ENCODE peak calls at places on chromosome 11, in nine cellular contexts. V is IMR-90, D is HFF-Myc, G is thoracic aorta, X is ascending aorta, P is cardiac muscle cell, F is brain microvascular endothelial cell, E is heart left ventricle, U is PC-9. Q is an unnamed sample.

GRCh38 chr11:1140642-1141490 is 16.9 kb upstream of the MUC5AC start:
- DNase-seq in P (no peak), U (no peak), F (no peak), E (no peak), X (no peak), D (no peak), G (no peak), V (no peak), Q (no peak)

GRCh38 chr11:35257287-35257686 is 118.3 kb downstream of the CD44 start:
- DNase-seq in E (no peak), V (no peak), U (no peak), F (no peak), X (no peak), G (no peak), P (no peak), D (no peak), Q (no peak)

GRCh38 chr11:13143486-13144297 is 133.9 kb upstream of the BMAL1 start:
- DNase-seq in V (no peak), F (no peak), X (no peak), G (no peak), U (peak), P (no peak), D (no peak), E (no peak), Q (no peak)

GRCh38 chr11:69560141-69560790 is 78.8 kb downstream of the LINC01488 start:
- DNase-seq in V (no peak), E (no peak), X (no peak), P (no peak), U (no peak), G (no peak), D (no peak), F (no peak), Q (no peak)

GRCh38 chr11:68970921-68971636 is 9.7 kb downstream of the MRGPRD start:
- DNase-seq in E (no peak), G (no peak), F (no peak), D (no peak), U (no peak), P (no peak), V (no peak), X (no peak), Q (no peak)

GRCh38 chr11:34439521-34440258 is 956 bp downstream of the CAT start:
- DNase-seq in X (no peak), V (no peak), E (no peak), F (no peak), P (no peak), G (no peak), U (peak), D (no peak), Q (no peak)

GRCh38 chr11:78720281-78720989 is 145.8 kb upstream of the NARS2 start:
- DNase-seq in G (no peak), F (no peak), D (no peak), V (no peak), X (no peak), P (no peak), E (no peak), U (no peak), Q (no peak)

GRCh38 chr11:69909561-69910518 is 90.6 kb upstream of the FGF3 start:
- DNase-seq in D (no peak), V (no peak), F (no peak), P (no peak), G (no peak), X (no peak), E (no peak), U (no peak), Q (peak)

GRCh38 chr11:33735426-33736147 is 636 bp downstream of the CD59 start:
- DNase-seq in D (no peak), G (no peak), P (peak), X (no peak), U (no peak), F (no peak), V (no peak), E (peak), Q (no peak)

GRCh38 chr11:33375236-33375635 is 118.1 kb downstream of the HIPK3 start:
- DNase-seq in D (no peak), V (no peak), X (no peak), F (no peak), U (peak), G (no peak), P (no peak), E (no peak), Q (no peak)

GRCh38 chr11:126165366-126166156 is 45.9 kb downstream of the RPUSD4 start:
- DNase-seq in F (no peak), D (no peak), X (no peak), V (no peak), U (no peak), P (peak), G (no peak), E (no peak), Q (no peak)

GRCh38 chr11:97079244-97079643 is 689.4 kb downstream of the JRKL start:
- DNase-seq in X (no peak), V (no peak), D (no peak), F (no peak), E (no peak), G (no peak), P (no peak), U (no peak), Q (no peak)

GRCh38 chr11:72683782-72684200 is 9.6 kb upstream of the PDE2A start:
- DNase-seq in V (peak), P (peak), G (no peak), U (no peak), X (no peak), F (peak), D (no peak), E (peak), Q (peak)

GRCh38 chr11:77557553-77557952 is 32.2 kb upstream of the AQP11 start:
- DNase-seq in U (no peak), X (no peak), F (peak), E (no peak), P (peak), V (peak), D (no peak), G (no peak), Q (no peak)

GRCh38 chr11:18394928-18395734 is 768 bp downstream of the LDHA start:
- DNase-seq in U (no peak), V (peak), G (no peak), P (peak), E (peak), D (no peak), F (peak), X (no peak), Q (peak)

GRCh38 chr11:58075781-58076180 is 45.0 kb downstream of the OR6Q1 start:
- DNase-seq in G (no peak), X (no peak), D (no peak), F (no peak), P (no peak), E (no peak), U (no peak), V (peak), Q (no peak)

GRCh38 chr11:78015878-78016277 is 7.2 kb downstream of the KCTD14 start:
- DNase-seq in V (no peak), D (no peak), E (no peak), P (no peak), G (no peak), U (no peak), F (no peak), X (no peak), Q (no peak)

GRCh38 chr11:47408598-47409439 is 429 bp downstream of the SLC39A13 start:
- DNase-seq in F (peak), V (peak), P (peak), G (no peak), E (no peak), U (peak), X (no peak), D (peak), Q (no peak)

GRCh38 chr11:65790902-65791650 is 4.2 kb downstream of the OVOL1 start:
- DNase-seq in F (no peak), P (no peak), X (no peak), U (no peak), G (no peak), E (no peak), D (no peak), V (no peak), Q (no peak)

GRCh38 chr11:13596601-13597000 is 71.9 kb upstream of the FAR1 start:
- DNase-seq in D (no peak), F (no peak), U (no peak), G (no peak), E (no peak), V (no peak), P (no peak), X (no peak), Q (no peak)

GRCh38 chr11:126415128-126415527 is 59.6 kb downstream of the ST3GAL4 start:
- DNase-seq in U (no peak), P (peak), G (peak), X (peak), E (peak), D (no peak), V (peak), F (no peak), Q (no peak)

GRCh38 chr11:131108780-131109179 is 192.5 kb upstream of the SNX19 start:
- DNase-seq in X (no peak), P (no peak), V (peak), E (no peak), U (no peak), G (no peak), F (peak), D (no peak), Q (no peak)

GRCh38 chr11:13104619-13105236 is 95.6 kb downstream of the RASSF10 start:
- DNase-seq in P (no peak), F (no peak), U (no peak), D (no peak), E (peak), V (no peak), G (no peak), X (no peak), Q (no peak)

GRCh38 chr11:10305262-10305963 is 540 bp downstream of the ADM start:
- DNase-seq in G (no peak), P (peak), U (no peak), E (no peak), D (no peak), X (no peak), F (peak), V (peak), Q (peak)

GRCh38 chr11:46238078-46238966 is 39.1 kb upstream of the CREB3L1 start:
- DNase-seq in G (no peak), V (peak), X (no peak), P (peak), D (no peak), U (no peak), F (peak), E (peak), Q (peak)

GRCh38 chr11:1608363-1608762 is at the start of gene KRTAP5-3:
- DNase-seq in U (no peak), F (no peak), G (no peak), P (no peak), E (no peak), V (no peak), D (no peak), X (no peak), Q (no peak)

GRCh38 chr11:44889266-44889665 is 61.4 kb downstream of the TP53I11 start:
- DNase-seq in X (no peak), E (no peak), G (no peak), P (no peak), U (no peak), D (no peak), V (peak), F (no peak), Q (no peak)

GRCh38 chr11:78459738-78460137 is 42.1 kb upstream of the GAB2 start:
- DNase-seq in U (no peak), E (no peak), P (no peak), F (no peak), D (no peak), G (no peak), V (no peak), X (no peak), Q (no peak)

GRCh38 chr11:31645747-31646146 is 136.2 kb downstream of the ELP4 start:
- DNase-seq in P (peak), F (peak), X (no peak), G (no peak), D (peak), V (peak), E (no peak), U (peak), Q (no peak)

GRCh38 chr11:70399681-70400112 is 1.4 kb downstream of the CTTN start:
- DNase-seq in D (peak), E (peak), F (peak), P (peak), V (peak), U (peak), X (peak), G (peak), Q (no peak)

GRCh38 chr11:30619767-30620166 is 33.6 kb upstream of the MPPED2 start:
- DNase-seq in U (no peak), X (no peak), V (no peak), G (no peak), D (no peak), E (no peak), P (no peak), F (no peak), Q (no peak)

GRCh38 chr11:30617762-30618161 is 31.6 kb upstream of the MPPED2 start:
- DNase-seq in X (no peak), D (no peak), G (no peak), V (no peak), F (no peak), P (no peak), U (no peak), E (no peak), Q (no peak)
- TF ChIP-seq CTCF in X (no peak), D (no peak), G (no peak), V (no peak), F (no peak), P (no peak), U (no peak), E (no peak), Q (peak)

GRCh38 chr11:94201004-94201465 is 72.4 kb downstream of the PANX1 start:
- DNase-seq in D (peak), V (peak), E (no peak), U (no peak), P (no peak), G (no peak), X (no peak), F (peak), Q (no peak)

GRCh38 chr11:94198718-94199117 is 70.1 kb downstream of the PANX1 start:
- DNase-seq in U (no peak), F (no peak), E (no peak), D (no peak), V (no peak), P (no peak), G (no peak), X (no peak), Q (no peak)

GRCh38 chr11:94199367-94200130 is 70.9 kb downstream of the PANX1 start:
- DNase-seq in P (no peak), X (no peak), E (no peak), G (no peak), D (no peak), U (no peak), V (peak), F (no peak), Q (no peak)

DNA sequence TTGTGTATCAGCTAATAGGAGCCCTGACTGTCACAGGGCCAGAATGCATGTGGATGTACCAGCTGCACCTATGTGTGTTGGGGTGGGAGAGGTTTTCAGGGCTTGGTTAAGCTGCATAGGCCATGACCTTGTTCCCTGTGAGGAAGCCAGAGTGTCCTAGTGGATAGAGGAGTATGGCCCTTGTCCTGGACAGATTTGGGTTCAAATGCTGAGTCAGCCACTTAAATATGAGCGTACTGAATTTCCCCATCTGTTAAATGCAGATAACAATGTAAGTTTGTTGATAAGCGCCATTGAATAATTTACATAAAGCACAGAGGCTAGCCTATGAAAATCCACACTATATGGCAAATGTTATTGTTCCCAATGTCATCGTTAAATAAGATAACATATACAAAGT is 74.4 kb downstream of the PANX1 start:
- DNase-seq in D (no peak), X (no peak), U (no peak), V (no peak), E (no peak), F (no peak), G (no peak), P (no peak), Q (no peak)
- TF ChIP-seq CTCF in D (no peak), X (no peak), U (no peak), V (no peak), E (no peak), F (no peak), G (no peak), P (no peak), Q (no peak)

GRCh38 chr11:3644817-3645235 is at the start of gene ART1:
- DNase-seq in D (no peak), X (no peak), E (peak), P (peak), U (no peak), G (no peak), F (no peak), V (no peak), Q (no peak)
- TF ChIP-seq CTCF in D (no peak), X (no peak), E (no peak), P (no peak), U (no peak), G (no peak), F (peak), V (no peak), Q (no peak)

GRCh38 chr11:67298786-67299185 is 4.5 kb upstream of the SSH3 start:
- DNase-seq in E (no peak), G (no peak), U (no peak), P (no peak), V (no peak), F (no peak), X (no peak), D (no peak), Q (no peak)

GRCh38 chr11:67301313-67301921 is 1.9 kb upstream of the SSH3 start:
- DNase-seq in X (no peak), P (no peak), U (no peak), V (no peak), E (no peak), F (no peak), D (no peak), G (no peak), Q (no peak)

GRCh38 chr11:67300756-67301312 is 2.5 kb upstream of the SSH3 start:
- DNase-seq in D (no peak), U (no peak), V (no peak), G (no peak), X (no peak), F (no peak), E (no peak), P (no peak), Q (no peak)

GRCh38 chr11:67299471-67300191 is 3.7 kb upstream of the SSH3 start:
- DNase-seq in F (no peak), P (no peak), G (no peak), U (no peak), E (no peak), V (no peak), X (no peak), D (no peak), Q (no peak)

GRCh38 chr11:67300256-67300755 is 3.0 kb upstream of the SSH3 start:
- DNase-seq in P (no peak), X (no peak), F (no peak), D (no peak), G (no peak), E (no peak), U (no peak), V (no peak), Q (no peak)
- TF ChIP-seq CTCF in P (no peak), X (no peak), F (no peak), D (no peak), G (no peak), E (no peak), U (no peak), V (no peak), Q (no peak)

DNA sequence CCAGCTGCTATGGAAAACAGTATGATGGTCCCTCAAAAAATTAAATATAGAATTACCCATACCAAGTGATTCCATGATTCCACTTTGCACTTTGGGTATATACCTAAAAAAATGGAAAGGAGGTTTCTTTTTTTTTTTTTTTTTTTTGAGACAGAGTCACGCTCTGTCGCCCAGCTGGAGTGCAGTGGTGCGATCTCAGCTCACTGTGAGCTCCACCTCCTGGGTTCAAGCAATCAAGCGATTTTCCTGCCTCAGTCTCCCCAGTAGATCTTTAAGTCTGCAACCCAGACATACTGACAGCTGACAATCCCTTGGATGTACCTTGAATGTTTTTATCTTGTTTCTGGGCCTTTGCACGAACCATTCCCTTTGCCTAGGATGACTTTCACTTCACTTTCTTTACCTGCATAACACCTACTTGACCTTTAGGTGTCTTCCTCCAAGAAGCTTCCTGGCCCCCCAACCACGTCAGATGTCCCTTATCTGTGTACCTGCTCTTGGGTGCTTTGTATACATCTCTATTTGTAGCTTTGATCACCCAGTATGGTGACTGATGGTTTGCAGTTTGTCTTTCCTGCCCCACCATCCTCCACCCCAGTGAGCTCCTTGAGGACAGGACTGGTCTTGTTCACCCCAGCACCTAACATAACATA is 11.6 kb downstream of the UCP3 start:
- DNase-seq in D (no peak), G (no peak), V (no peak), X (no peak), F (no peak), U (no peak), E (no peak), P (no peak), Q (no peak)
- TF ChIP-seq CTCF in D (no peak), G (no peak), V (no peak), X (no peak), F (no peak), U (no peak), E (no peak), P (no peak), Q (no peak)

DNA sequence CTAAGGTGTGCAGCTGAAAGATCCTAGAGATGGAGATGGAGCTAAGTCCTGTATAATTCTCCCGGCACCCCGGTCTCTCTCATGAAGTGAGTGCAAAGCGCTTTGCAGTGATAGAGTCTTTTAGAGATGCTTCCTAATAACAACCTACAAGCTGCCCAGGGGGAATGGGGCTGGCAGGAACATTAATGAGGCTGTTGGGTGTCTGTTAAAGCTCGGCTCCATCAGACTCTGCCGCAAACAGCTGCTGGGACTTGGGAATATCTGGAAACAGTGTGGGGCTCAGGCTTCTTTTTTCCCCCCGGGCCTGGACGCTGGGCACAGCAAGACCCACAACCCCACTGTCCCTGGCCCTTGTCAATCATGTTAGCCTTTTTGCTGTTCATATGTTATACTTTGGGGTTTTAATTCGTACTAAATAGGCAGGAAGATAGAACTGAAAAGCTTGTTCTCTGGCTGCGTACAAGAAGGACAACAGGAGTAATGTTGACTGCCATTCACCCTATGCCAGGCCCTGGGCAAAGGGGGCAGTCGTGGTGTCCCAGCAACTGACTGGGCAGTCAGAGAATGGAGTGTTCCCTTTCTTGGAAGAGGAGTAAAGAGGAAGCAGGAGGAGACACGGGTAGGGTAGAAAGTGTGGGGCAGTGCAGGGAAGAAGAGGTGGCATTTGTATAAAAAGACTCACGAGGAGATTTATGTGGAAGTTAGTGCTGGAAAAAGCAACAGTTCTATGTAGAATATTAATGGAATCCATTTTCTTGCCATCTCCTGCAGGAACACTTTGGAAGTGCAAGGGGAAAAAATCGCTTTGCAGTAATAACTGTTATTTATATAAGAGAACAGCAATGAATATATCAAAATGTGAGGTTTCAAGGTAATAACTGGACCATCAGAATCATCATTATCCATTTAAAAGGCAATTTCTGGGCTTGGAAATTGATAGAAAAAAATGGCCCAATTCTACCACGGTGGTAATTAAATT is 232.8 kb downstream of the GRIK4 start:
- DNase-seq in G (no peak), F (no peak), U (no peak), X (no peak), V (no peak), E (no peak), D (no peak), P (no peak), Q (no peak)
- TF ChIP-seq CTCF in G (no peak), F (peak), U (peak), X (no peak), V (no peak), E (no peak), D (no peak), P (no peak), Q (peak)

GRCh38 chr11:110091995-110092576 is 1.1 kb upstream of the ZC3H12C start:
- DNase-seq in D (no peak), E (no peak), P (no peak), G (no peak), X (no peak), F (no peak), V (no peak), U (no peak), Q (no peak)

GRCh38 chr11:110094298-110095073 is 1.3 kb downstream of the ZC3H12C start:
- DNase-seq in D (no peak), U (no peak), V (no peak), E (no peak), G (no peak), P (no peak), F (no peak), X (no peak), Q (no peak)

GRCh38 chr11:110090466-110091026 is 2.6 kb upstream of the ZC3H12C start:
- DNase-seq in F (no peak), X (no peak), E (no peak), G (no peak), D (no peak), V (no peak), U (no peak), P (no peak), Q (no peak)

GRCh38 chr11:110093407-110094297 is 460 bp downstream of the ZC3H12C start:
- DNase-seq in U (peak), F (peak), E (peak), G (no peak), X (no peak), D (no peak), P (peak), V (peak), Q (peak)

GRCh38 chr11:110092577-110093406 is at the start of gene ZC3H12C:
- DNase-seq in X (peak), F (peak), U (peak), E (peak), G (peak), D (peak), P (peak), V (peak), Q (peak)
- TF ChIP-seq CTCF in X (peak), F (peak), U (peak), E (peak), G (peak), D (peak), P (peak), V (peak), Q (peak)

Q was measured in neural crest cell.